ENCODE peak calls at places on chromosomes 16 and 17, in five cellular contexts. D is Caco-2; R is ascending aorta; A is mesothelial cell of epicardium; G is CD8-positive, alpha-beta T cell. Y is an unnamed sample.

GRCh38 chr17:43591750-43592562 is 45.8 kb upstream of the ETV4 start:
- DNase-seq in D (peak), R (peak), A (peak), G (no peak), Y (no peak)

GRCh38 chr16:55285586-55285985 is 38.4 kb upstream of the IRX6 start:
- DNase-seq in D (no peak), R (no peak), A (no peak), G (no peak), Y (no peak)

GRCh38 chr17:53794875-53795274 is 27.9 kb upstream of the KIF2B start:
- DNase-seq in D (no peak), R (no peak), A (no peak), G (no peak), Y (no peak)

GRCh38 chr17:60769327-60769726 is 91.7 kb downstream of the BCAS3 start:
- DNase-seq in D (no peak), R (no peak), A (no peak), G (no peak), Y (no peak)

GRCh38 chr16:87581867-87582220 is 20.5 kb upstream of the JPH3 start:
- DNase-seq in D (peak), R (peak), A (no peak), G (no peak), Y (no peak)

GRCh38 chr17:64686705-64687104 is 24.6 kb upstream of the SMURF2 start:
- DNase-seq in D (no peak), R (no peak), A (no peak), G (no peak), Y (no peak)

GRCh38 chr17:29399634-29400033 is 9.5 kb downstream of the TAOK1 start:
- DNase-seq in D (no peak), R (no peak), A (no peak), G (no peak), Y (no peak)

GRCh38 chr17:67386965-67387551 is 10.0 kb downstream of the PITPNC1 start:
- DNase-seq in D (peak), R (no peak), A (no peak), G (peak), Y (peak)

GRCh38 chr16:62190426-62190825 is 154.2 kb upstream of the CDH8 start:
- DNase-seq in D (no peak), R (no peak), A (no peak), G (no peak), Y (no peak)

GRCh38 chr17:8916470-8916869 is 49.0 kb upstream of the PIK3R6 start:
- DNase-seq in D (no peak), R (peak), A (no peak), G (no peak), Y (no peak)

GRCh38 chr16:9847146-9847545 is 335.1 kb downstream of the GRIN2A start:
- DNase-seq in D (no peak), R (no peak), A (no peak), G (no peak), Y (no peak)

GRCh38 chr16:57409870-57410585 is 5.5 kb downstream of the CCL17 start:
- DNase-seq in D (no peak), R (no peak), A (no peak), G (no peak), Y (no peak)

GRCh38 chr17:22507823-22508222 is 815.5 kb downstream of the KCNJ18 start:
- DNase-seq in D (no peak), R (no peak), A (no peak), G (no peak), Y (no peak)
- TF ChIP-seq CTCF in D (no peak), R (no peak), A (no peak), G (no peak), Y (no peak)

DNA sequence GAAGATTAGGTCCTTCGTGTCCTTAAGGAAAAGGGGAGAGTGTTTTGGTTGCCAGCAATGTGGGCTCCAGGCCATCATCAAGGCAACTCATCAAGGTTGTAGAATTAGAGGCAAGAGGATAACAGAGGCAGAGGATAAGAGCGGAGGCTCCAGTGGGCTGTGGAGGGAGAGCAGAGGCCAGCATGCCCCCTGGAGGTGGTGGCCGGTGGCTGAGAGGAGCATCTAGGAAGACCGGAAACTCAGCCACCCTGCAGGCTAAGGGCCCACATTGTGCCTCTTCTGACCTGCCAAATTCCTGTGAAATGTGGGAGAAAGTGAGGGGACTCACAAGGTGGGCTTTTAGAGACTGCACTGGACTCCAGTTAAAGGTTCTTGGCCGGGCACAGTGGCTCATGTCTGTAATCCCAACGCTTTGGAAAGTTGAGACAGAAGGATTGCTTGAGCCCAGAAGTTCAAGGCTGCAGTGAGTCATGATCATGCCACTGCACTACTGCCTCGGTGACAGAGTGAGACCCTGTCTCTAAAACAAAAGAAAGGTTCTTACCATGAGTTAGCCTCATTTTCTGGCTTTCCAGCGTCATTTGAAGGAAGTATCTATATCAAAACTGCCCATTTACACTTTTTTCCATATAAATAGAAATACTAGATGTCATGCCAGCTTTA is 62.7 kb upstream of the ADORA2B start:
- DNase-seq in D (no peak), R (no peak), A (no peak), G (no peak), Y (no peak)
- TF ChIP-seq CTCF in D (no peak), R (no peak), A (no peak), G (no peak), Y (peak)

GRCh38 chr16:17151335-17151734 is 319.4 kb downstream of the XYLT1 start:
- DNase-seq in D (no peak), R (no peak), A (no peak), G (no peak), Y (no peak)
- TF ChIP-seq CTCF in D (no peak), R (no peak), A (no peak), G (no peak), Y (no peak)

DNA sequence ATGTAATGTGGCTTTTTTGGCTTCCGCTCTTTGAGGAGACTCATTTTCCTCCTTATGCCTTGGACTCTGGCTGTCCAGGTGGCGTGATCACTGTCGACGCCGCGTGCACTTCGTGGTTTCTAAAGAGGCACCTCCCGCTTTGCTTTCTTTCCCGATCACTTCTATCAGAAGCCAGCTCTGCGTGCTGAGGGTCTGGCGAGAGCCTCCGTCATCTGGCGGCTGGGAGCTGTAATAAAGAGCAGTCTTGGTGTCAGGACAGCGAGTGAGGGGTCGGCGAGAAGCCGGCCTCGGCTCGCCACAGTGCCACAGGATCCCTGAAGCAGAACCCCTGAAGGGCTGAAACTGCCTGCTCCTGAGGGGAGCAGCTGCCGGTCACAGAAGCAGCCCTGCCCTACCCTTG is 7.4 kb downstream of the ZNF750 start:
- DNase-seq in D (no peak), R (no peak), A (no peak), G (no peak), Y (no peak)
- TF ChIP-seq CTCF in D (no peak), R (no peak), A (no peak), G (no peak), Y (no peak)

GRCh38 chr16:68264128-68265077 is at the start of gene SLC7A6:
- DNase-seq in D (peak), R (peak), A (peak), G (peak), Y (peak)

GRCh38 chr16:68265078-68265925 is 976 bp downstream of the SLC7A6 start:
- DNase-seq in D (peak), R (peak), A (no peak), G (peak), Y (no peak)

GRCh38 chr16:68259421-68259820 is 4.9 kb upstream of the SLC7A6 start:
- DNase-seq in D (no peak), R (no peak), A (no peak), G (no peak), Y (no peak)

GRCh38 chr16:68267612-68268405 is 3.5 kb downstream of the SLC7A6 start:
- DNase-seq in D (no peak), R (no peak), A (no peak), G (no peak), Y (no peak)

DNA sequence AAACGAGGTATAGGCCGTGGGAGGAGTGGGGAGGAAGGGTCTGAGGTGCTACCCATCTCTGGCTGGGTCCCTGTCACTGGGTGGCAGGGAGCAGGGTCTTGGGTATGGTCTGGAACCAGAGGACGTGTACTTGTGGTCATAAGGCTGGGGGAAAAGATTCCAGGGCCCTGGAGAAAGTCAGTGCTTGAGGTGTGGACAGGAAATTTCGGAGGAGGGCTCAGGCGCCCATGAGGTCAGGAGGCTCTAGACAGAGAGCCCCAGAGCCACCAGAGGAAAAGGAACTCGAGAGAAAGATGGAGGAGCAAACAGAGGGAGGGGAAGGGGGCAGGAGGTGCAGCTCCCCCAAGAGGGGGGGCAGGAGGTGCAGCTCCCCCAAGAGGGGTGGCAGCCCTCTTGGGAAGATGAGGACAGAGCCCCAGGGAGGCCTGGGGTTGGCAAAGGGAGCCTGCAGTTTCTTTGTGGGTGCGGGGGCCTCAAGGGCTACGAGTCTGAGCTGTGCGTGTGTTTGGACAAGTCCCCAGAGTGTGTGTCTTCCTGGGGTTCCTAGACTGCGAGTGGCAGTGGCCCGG is 683 bp upstream of the SLC7A6 start:
- DNase-seq in D (no peak), R (no peak), A (no peak), G (no peak), Y (no peak)
- TF ChIP-seq CTCF in D (no peak), R (no peak), A (no peak), G (no peak), Y (no peak)

DNA sequence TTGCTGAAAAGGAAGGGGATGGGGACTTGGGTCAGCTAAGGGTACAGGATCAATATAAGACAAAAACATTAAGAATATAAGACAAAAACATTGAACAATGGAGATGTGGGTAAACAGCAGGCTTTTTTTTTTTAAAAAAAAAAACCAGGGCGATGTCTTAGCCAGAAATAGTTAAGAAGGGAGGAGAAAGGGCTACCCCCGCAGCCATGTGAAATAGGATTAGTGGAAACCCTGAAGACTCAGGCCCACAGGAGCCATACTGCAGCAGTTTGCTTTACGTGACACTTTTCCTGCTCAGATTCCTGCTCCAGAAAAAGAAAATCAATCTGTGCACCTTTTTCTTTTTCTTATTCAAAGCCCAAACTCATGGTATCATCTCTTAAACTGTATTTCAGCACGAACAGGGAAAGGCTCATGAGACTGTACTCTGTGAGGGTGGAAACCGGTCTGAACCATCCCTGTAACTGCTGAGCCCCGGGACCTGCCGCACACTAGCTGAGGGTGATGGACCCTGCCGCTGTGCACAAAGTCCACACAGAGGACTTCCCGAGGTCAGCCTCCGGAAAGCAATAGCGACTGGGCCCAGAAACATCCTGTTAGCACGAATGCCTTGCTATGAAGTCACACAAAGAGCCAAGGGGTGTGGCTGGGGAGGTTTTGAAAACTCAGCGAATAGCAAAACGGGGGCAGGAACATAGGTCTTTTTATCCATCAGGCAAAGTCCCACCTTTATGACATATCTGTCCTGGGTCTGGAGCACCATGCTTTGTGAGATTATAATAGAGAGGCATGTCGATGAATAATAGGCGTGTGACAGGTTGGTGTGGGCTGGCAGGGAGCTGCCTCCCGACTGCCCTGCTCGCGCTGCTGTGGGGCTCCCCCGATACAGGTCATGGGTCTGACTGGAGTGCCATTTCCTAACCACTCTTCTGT is 33.2 kb downstream of the CDK5R1 start:
- DNase-seq in D (no peak), R (no peak), A (no peak), G (peak), Y (no peak)
- TF ChIP-seq CTCF in D (no peak), R (no peak), A (no peak), G (no peak), Y (no peak)

Y was measured in progenitor cell of endocrine pancreas.